ENCODE peak calls at places on chromosome 2, in eight cellular contexts. P is mesenchymal stem cell, W is amniotic stem cell, E is nephron progenitor cell, C is cardiac septum, F is NCI-H82, U is anterior cingulate cortex, X is left cardiac atrium. O is an unnamed sample.

GRCh38 chr2:161990741-161991140 is 83.3 kb downstream of the DPP4 start:
- DNase-seq in C (no peak), W (peak; percentile 14), E (no peak), F (no peak), P (peak; percentile 85), X (no peak), U (no peak), O (peak; percentile 24)

GRCh38 chr2:108354171-108354570 is 23.6 kb upstream of the SULT1C4 start:
- DNase-seq in X (no peak), P (peak; percentile 33), C (no peak), U (no peak), W (no peak), F (no peak), E (no peak), O (no peak)

GRCh38 chr2:187525164-187525900 is 28.9 kb downstream of the TFPI start:
- DNase-seq in F (no peak), E (no peak), X (no peak), C (no peak), P (no peak), U (no peak), W (no peak), O (no peak)

GRCh38 chr2:151040036-151040435 is 221.6 kb downstream of the RBM43 start:
- DNase-seq in W (no peak), E (no peak), P (no peak), U (no peak), C (no peak), F (peak; percentile 87), X (no peak), O (no peak)

GRCh38 chr2:221106241-221106640 is 465.9 kb downstream of the EPHA4 start:
- DNase-seq in X (no peak), P (no peak), W (no peak), C (no peak), E (no peak), U (no peak), F (no peak), O (no peak)

GRCh38 chr2:178994264-178994663 is 55.7 kb downstream of the CCDC141 start:
- DNase-seq in W (no peak), U (no peak), C (no peak), P (no peak), E (no peak), F (no peak), X (no peak), O (no peak)

GRCh38 chr2:187879491-187879890 is 325.3 kb upstream of the TFPI start:
- DNase-seq in W (no peak), C (no peak), E (no peak), P (no peak), X (no peak), U (no peak), F (no peak), O (no peak)

GRCh38 chr2:32135409-32135808 is 30.3 kb upstream of the SLC30A6 start:
- DNase-seq in E (no peak), W (peak; percentile 28), U (no peak), P (peak; percentile 78), X (no peak), F (no peak), C (no peak), O (peak; percentile 80)

GRCh38 chr2:165572155-165572554 is 102.7 kb downstream of the CSRNP3 start:
- DNase-seq in P (no peak), C (no peak), X (no peak), F (peak; percentile 93), W (no peak), U (peak; percentile 1), E (peak; percentile 24), O (no peak)

GRCh38 chr2:75055820-75056675 is 97.6 kb downstream of the POLE4 start:
- DNase-seq in F (no peak), C (no peak), X (no peak), E (no peak), U (no peak), W (no peak), P (no peak), O (peak; percentile 92)

GRCh38 chr2:78681386-78681785 is 344.1 kb upstream of the REG3G start:
- DNase-seq in E (no peak), X (no peak), F (no peak), W (no peak), P (no peak), C (no peak), U (no peak), O (no peak)

GRCh38 chr2:21194147-21194546 is 70.4 kb downstream of the TDRD15 start:
- DNase-seq in W (no peak), U (no peak), E (no peak), C (no peak), P (no peak), F (no peak), X (no peak), O (no peak)

GRCh38 chr2:106708189-106708588 is 177.8 kb downstream of the ST6GAL2 start:
- DNase-seq in F (no peak), P (no peak), U (no peak), E (no peak), W (no peak), C (no peak), X (no peak), O (peak; percentile 21)

GRCh38 chr2:205660521-205661124 is 21.7 kb upstream of the NRP2 start:
- DNase-seq in P (peak; percentile 93), X (no peak), E (no peak), F (no peak), W (peak; percentile 71), U (no peak), C (no peak), O (no peak)

GRCh38 chr2:85215074-85216050 is 82.2 kb downstream of the TCF7L1 start:
- DNase-seq in P (peak; percentile 81), W (peak; percentile 53), F (peak; percentile 81), U (peak; percentile 67), C (peak; percentile 64), E (peak; percentile 69), X (no peak), O (peak; percentile 61)

GRCh38 chr2:2557448-2557847 is 226.4 kb upstream of the MYT1L start:
- DNase-seq in E (no peak), U (no peak), X (no peak), F (no peak), C (no peak), P (no peak), W (no peak), O (no peak)